ENCODE peak calls at places on chromosomes 12 and 14, in five cellular contexts. One of them, this sample, is unnamed.

GRCh38 chr14:105855246-105855892 is 329.0 kb downstream of the TMEM121 start:
- DNase-seq in cardiac muscle cell: no peak
- DNase-seq in dorsolateral prefrontal cortex: no peak
- DNase-seq in tibial artery: peak
- DNase-seq in Karpas-422: no peak
- DNase-seq in this sample: no peak

GRCh38 chr14:57293851-57294837 is 25.4 kb downstream of the AP5M1 start:
- DNase-seq in dorsolateral prefrontal cortex: no peak
- DNase-seq in cardiac muscle cell: peak
- DNase-seq in Karpas-422: peak
- DNase-seq in tibial artery: no peak
- DNase-seq in this sample: no peak

GRCh38 chr12:130434560-130434959 is 96.9 kb downstream of the PIWIL1 start:
- DNase-seq in Karpas-422: no peak
- DNase-seq in tibial artery: peak
- DNase-seq in cardiac muscle cell: no peak
- DNase-seq in dorsolateral prefrontal cortex: no peak
- DNase-seq in this sample: no peak

GRCh38 chr12:97047361-97047760 is 140.3 kb downstream of the NEDD1 start:
- DNase-seq in tibial artery: no peak
- DNase-seq in Karpas-422: no peak
- DNase-seq in dorsolateral prefrontal cortex: no peak
- DNase-seq in cardiac muscle cell: no peak
- DNase-seq in this sample: no peak

GRCh38 chr12:119594772-119595445 is 1.3 kb downstream of the TMEM233 start:
- DNase-seq in cardiac muscle cell: peak
- DNase-seq in dorsolateral prefrontal cortex: peak
- DNase-seq in Karpas-422: peak
- DNase-seq in tibial artery: no peak
- DNase-seq in this sample: no peak

GRCh38 chr14:102086346-102086971 is 385 bp downstream of the HSP90AA1 start:
- DNase-seq in cardiac muscle cell: peak
- DNase-seq in Karpas-422: peak
- DNase-seq in dorsolateral prefrontal cortex: peak
- DNase-seq in tibial artery: peak
- DNase-seq in this sample: peak

GRCh38 chr14:55180006-55180405 is 11.4 kb downstream of the DLGAP5 start:
- DNase-seq in cardiac muscle cell: no peak
- DNase-seq in dorsolateral prefrontal cortex: no peak
- DNase-seq in tibial artery: no peak
- DNase-seq in Karpas-422: no peak
- DNase-seq in this sample: no peak

GRCh38 chr12:56162468-56163290 is 4.5 kb downstream of the MYL6 start:
- DNase-seq in dorsolateral prefrontal cortex: no peak
- DNase-seq in Karpas-422: no peak
- DNase-seq in cardiac muscle cell: no peak
- DNase-seq in tibial artery: no peak
- DNase-seq in this sample: no peak

GRCh38 chr12:81261508-81262207 is 183.8 kb downstream of the ACSS3 start:
- DNase-seq in Karpas-422: no peak
- DNase-seq in cardiac muscle cell: no peak
- DNase-seq in dorsolateral prefrontal cortex: no peak
- DNase-seq in tibial artery: no peak
- DNase-seq in this sample: no peak

GRCh38 chr12:124910561-124911478 is 3.6 kb downstream of the UBC start:
- DNase-seq in Karpas-422: peak
- DNase-seq in tibial artery: no peak
- DNase-seq in dorsolateral prefrontal cortex: no peak
- DNase-seq in cardiac muscle cell: peak
- DNase-seq in this sample: no peak

GRCh38 chr12:121811434-121812319 is 7.9 kb downstream of the SETD1B start:
- DNase-seq in cardiac muscle cell: peak
- DNase-seq in tibial artery: peak
- DNase-seq in dorsolateral prefrontal cortex: peak
- DNase-seq in Karpas-422: peak
- DNase-seq in this sample: peak

GRCh38 chr12:27686147-27686546 is 10.1 kb upstream of the REP15 start:
- DNase-seq in tibial artery: no peak
- DNase-seq in Karpas-422: no peak
- DNase-seq in cardiac muscle cell: no peak
- DNase-seq in dorsolateral prefrontal cortex: no peak
- DNase-seq in this sample: no peak

GRCh38 chr12:89245090-89245489 is 107.2 kb downstream of the DUSP6 start:
- DNase-seq in dorsolateral prefrontal cortex: no peak
- DNase-seq in tibial artery: no peak
- DNase-seq in cardiac muscle cell: peak
- DNase-seq in Karpas-422: no peak
- DNase-seq in this sample: peak

GRCh38 chr14:36852853-36853634 is 191.4 kb downstream of the PAX9 start:
- DNase-seq in Karpas-422: no peak
- DNase-seq in tibial artery: no peak
- DNase-seq in cardiac muscle cell: no peak
- DNase-seq in dorsolateral prefrontal cortex: no peak
- DNase-seq in this sample: no peak

GRCh38 chr14:43003845-43004244 is 1397.2 kb downstream of the LRFN5 start:
- DNase-seq in dorsolateral prefrontal cortex: no peak
- DNase-seq in cardiac muscle cell: peak
- DNase-seq in tibial artery: no peak
- DNase-seq in Karpas-422: peak
- DNase-seq in this sample: no peak

GRCh38 chr14:105156414-105157375 is 11.9 kb downstream of the JAG2 start:
- DNase-seq in Karpas-422: no peak
- DNase-seq in tibial artery: no peak
- DNase-seq in cardiac muscle cell: no peak
- DNase-seq in dorsolateral prefrontal cortex: no peak
- DNase-seq in this sample: no peak

GRCh38 chr12:75481013-75481705 is 604 bp downstream of the GLIPR1 start:
- DNase-seq in cardiac muscle cell: peak
- DNase-seq in dorsolateral prefrontal cortex: no peak
- DNase-seq in tibial artery: no peak
- DNase-seq in Karpas-422: peak
- DNase-seq in this sample: no peak

DNA sequence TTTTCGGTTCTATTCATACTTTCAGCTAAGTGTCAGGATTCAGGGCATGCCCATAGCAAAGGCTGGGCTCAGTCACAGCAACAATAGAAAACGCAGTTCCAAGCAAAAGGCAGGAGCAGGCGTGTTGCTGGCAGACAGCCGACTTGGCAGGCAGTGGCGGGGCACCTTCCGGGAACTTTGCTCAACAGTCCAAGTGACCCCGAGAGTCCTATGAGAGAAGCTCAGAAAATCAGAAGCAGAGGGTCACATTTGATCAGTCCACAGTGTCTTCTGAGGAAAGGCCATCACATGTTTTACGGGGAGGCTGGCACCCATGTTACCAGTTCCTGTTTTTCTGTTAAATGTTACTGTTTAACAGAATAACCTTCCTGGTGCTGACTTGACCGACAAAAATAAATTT is 115.0 kb downstream of the DACT1 start:
- DNase-seq in cardiac muscle cell: peak
- DNase-seq in Karpas-422: no peak
- DNase-seq in dorsolateral prefrontal cortex: peak
- DNase-seq in tibial artery: peak
- DNase-seq in this sample: no peak
- H3K27ac ChIP-seq in cardiac muscle cell: no peak
- H3K27ac ChIP-seq in Karpas-422: no peak
- H3K27ac ChIP-seq in dorsolateral prefrontal cortex: peak
- H3K27ac ChIP-seq in tibial artery: peak
- H3K27ac ChIP-seq in this sample: no peak

DNA sequence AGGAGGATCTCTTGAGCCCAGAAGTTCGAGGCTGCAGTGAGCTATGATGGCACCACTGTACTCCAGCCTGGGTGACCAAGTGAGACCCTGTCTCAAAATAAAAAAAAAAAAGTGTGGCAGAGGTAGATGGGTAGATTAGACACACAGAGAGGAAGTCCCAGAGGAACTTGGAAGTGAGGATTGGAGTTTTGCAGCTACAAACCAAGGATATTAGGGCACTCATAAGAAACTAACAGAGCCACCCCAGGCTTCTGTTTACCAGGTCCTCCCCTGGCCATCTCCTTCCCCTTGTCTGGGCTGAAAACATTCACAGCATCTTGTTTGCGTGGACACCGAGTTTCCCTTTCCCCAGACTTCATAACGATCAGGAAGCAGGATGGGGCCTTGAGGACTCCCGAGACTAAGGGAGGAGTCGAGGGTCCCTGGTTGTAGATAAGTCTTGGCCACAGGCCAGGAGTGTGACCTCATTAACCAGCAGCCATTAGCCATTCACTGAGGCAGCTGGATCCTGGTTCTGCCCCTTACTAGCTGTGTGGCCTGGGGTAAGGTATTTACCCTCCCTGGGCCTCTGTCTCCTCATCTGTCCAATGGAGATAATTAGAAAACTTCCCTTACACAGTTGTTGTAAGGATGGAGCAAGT is 2.1 kb downstream of the MAP1LC3B2 start:
- DNase-seq in dorsolateral prefrontal cortex: no peak
- DNase-seq in Karpas-422: no peak
- DNase-seq in tibial artery: no peak
- DNase-seq in cardiac muscle cell: peak
- DNase-seq in this sample: no peak
- H3K27ac ChIP-seq in dorsolateral prefrontal cortex: no peak
- H3K27ac ChIP-seq in Karpas-422: peak
- H3K27ac ChIP-seq in tibial artery: no peak
- H3K27ac ChIP-seq in cardiac muscle cell: no peak
- H3K27ac ChIP-seq in this sample: no peak

GRCh38 chr12:41967668-41968649 is 176.7 kb downstream of the GXYLT1 start:
- DNase-seq in Karpas-422: no peak
- DNase-seq in tibial artery: no peak
- DNase-seq in dorsolateral prefrontal cortex: no peak
- DNase-seq in cardiac muscle cell: peak
- DNase-seq in this sample: no peak
- H3K27ac ChIP-seq in Karpas-422: no peak
- H3K27ac ChIP-seq in tibial artery: no peak
- H3K27ac ChIP-seq in dorsolateral prefrontal cortex: no peak
- H3K27ac ChIP-seq in cardiac muscle cell: peak
- H3K27ac ChIP-seq in this sample: no peak

GRCh38 chr12:12207746-12208145 is 59.1 kb downstream of the LRP6 start:
- DNase-seq in cardiac muscle cell: peak
- DNase-seq in dorsolateral prefrontal cortex: no peak
- DNase-seq in Karpas-422: no peak
- DNase-seq in tibial artery: no peak
- DNase-seq in this sample: no peak
- H3K27ac ChIP-seq in cardiac muscle cell: no peak
- H3K27ac ChIP-seq in dorsolateral prefrontal cortex: no peak
- H3K27ac ChIP-seq in Karpas-422: no peak
- H3K27ac ChIP-seq in tibial artery: no peak
- H3K27ac ChIP-seq in this sample: no peak

DNA sequence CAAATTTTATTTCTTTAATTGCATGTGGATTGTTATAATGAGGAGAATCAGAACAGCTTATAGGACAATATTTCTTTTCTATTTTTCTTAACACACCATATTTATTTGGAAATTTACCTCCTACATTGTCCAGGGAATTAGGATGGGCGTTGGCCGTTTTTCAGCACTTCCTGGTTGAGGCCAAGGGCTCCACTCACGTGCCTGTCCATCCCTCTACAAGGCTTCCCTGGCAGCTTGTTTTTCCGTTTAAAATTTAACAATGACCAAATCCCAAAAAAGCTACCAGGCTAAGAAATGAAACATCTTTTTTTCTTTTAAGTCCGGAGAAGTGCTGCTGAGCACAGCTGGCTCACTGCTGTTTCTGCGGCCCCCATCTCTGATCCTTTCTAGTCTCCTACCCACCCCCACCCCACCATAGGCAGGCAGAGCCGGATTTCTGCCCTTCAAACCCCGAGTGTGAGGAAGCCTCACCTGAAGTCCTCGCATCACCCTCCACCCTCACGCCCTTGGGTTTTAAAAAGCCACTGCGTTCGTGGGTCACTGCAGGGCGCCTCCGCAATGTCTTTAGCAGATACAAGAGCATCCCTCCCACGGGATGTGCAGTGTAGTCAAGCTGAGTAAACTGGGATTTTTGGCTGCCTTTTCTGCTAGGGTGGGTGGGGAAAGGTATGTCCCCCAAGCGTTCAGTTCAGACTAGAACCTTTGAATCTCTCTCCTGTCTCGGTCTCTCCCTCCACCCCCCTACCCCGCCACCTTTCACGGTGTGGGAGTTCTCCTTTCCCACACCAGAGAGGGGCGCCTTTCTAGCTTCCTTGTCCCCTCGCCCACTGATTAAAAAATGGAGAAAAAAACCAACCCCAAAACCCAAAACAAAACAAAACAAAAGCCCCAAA is 767 bp upstream of the FAR2 start:
- DNase-seq in tibial artery: no peak
- DNase-seq in dorsolateral prefrontal cortex: peak
- DNase-seq in Karpas-422: no peak
- DNase-seq in cardiac muscle cell: peak
- DNase-seq in this sample: no peak
- H3K27ac ChIP-seq in tibial artery: peak
- H3K27ac ChIP-seq in dorsolateral prefrontal cortex: peak
- H3K27ac ChIP-seq in Karpas-422: no peak
- H3K27ac ChIP-seq in cardiac muscle cell: no peak
- H3K27ac ChIP-seq in this sample: no peak

GRCh38 chr14:68944162-68944561 is 34.9 kb downstream of the ACTN1 start:
- DNase-seq in dorsolateral prefrontal cortex: no peak
- DNase-seq in cardiac muscle cell: no peak
- DNase-seq in tibial artery: no peak
- DNase-seq in Karpas-422: no peak
- DNase-seq in this sample: no peak
- H3K27ac ChIP-seq in dorsolateral prefrontal cortex: peak
- H3K27ac ChIP-seq in cardiac muscle cell: peak
- H3K27ac ChIP-seq in tibial artery: peak
- H3K27ac ChIP-seq in Karpas-422: no peak
- H3K27ac ChIP-seq in this sample: peak

GRCh38 chr14:74562515-74563232 is 49.4 kb downstream of the LTBP2 start:
- DNase-seq in cardiac muscle cell: no peak
- DNase-seq in tibial artery: no peak
- DNase-seq in dorsolateral prefrontal cortex: no peak
- DNase-seq in Karpas-422: no peak
- DNase-seq in this sample: no peak

GRCh38 chr14:74566174-74567125 is 45.6 kb downstream of the LTBP2 start:
- DNase-seq in cardiac muscle cell: no peak
- DNase-seq in dorsolateral prefrontal cortex: no peak
- DNase-seq in tibial artery: no peak
- DNase-seq in Karpas-422: no peak
- DNase-seq in this sample: no peak

GRCh38 chr14:74563233-74563585 is 48.8 kb downstream of the LTBP2 start:
- DNase-seq in cardiac muscle cell: peak
- DNase-seq in Karpas-422: no peak
- DNase-seq in dorsolateral prefrontal cortex: no peak
- DNase-seq in tibial artery: no peak
- DNase-seq in this sample: no peak

GRCh38 chr14:74567219-74567618 is 44.8 kb downstream of the LTBP2 start:
- DNase-seq in tibial artery: no peak
- DNase-seq in cardiac muscle cell: no peak
- DNase-seq in Karpas-422: no peak
- DNase-seq in dorsolateral prefrontal cortex: no peak
- DNase-seq in this sample: no peak

GRCh38 chr14:74563621-74564159 is 48.3 kb downstream of the LTBP2 start:
- DNase-seq in dorsolateral prefrontal cortex: no peak
- DNase-seq in cardiac muscle cell: no peak
- DNase-seq in tibial artery: no peak
- DNase-seq in Karpas-422: no peak
- DNase-seq in this sample: no peak
- H3K27ac ChIP-seq in dorsolateral prefrontal cortex: no peak
- H3K27ac ChIP-seq in cardiac muscle cell: no peak
- H3K27ac ChIP-seq in tibial artery: peak
- H3K27ac ChIP-seq in Karpas-422: no peak
- H3K27ac ChIP-seq in this sample: no peak